ENCODE peak calls at places on chromosomes 1 and 21, in six cellular contexts. K, D, O, Y, P and A are unnamed samples.

GRCh38 chr1:19210772-19211549 is 895 bp upstream of the UBR4 start:
- DNase-seq in K (no peak), D (no peak), O (no peak), Y (no peak), P (no peak), A (no peak)

GRCh38 chr21:44703731-44704635 is 7.0 kb downstream of the KRTAP10-12 start:
- DNase-seq in K (no peak), D (no peak), O (no peak), Y (no peak), P (no peak), A (no peak)

GRCh38 chr1:226736908-226737818 is 1.9 kb downstream of the ITPKB start:
- DNase-seq in K (peak), D (peak), O (peak), Y (no peak), P (no peak), A (peak)

GRCh38 chr21:29436143-29436542 is 137.4 kb downstream of the BACH1 start:
- DNase-seq in K (no peak), D (no peak), O (no peak), Y (no peak), P (no peak), A (no peak)

GRCh38 chr1:65440915-65441314 is 20.4 kb downstream of the LEPR start:
- DNase-seq in K (no peak), D (no peak), O (no peak), Y (no peak), P (no peak), A (no peak)

GRCh38 chr1:235532350-235532749 is 28.1 kb upstream of the B3GALNT2 start:
- DNase-seq in K (no peak), D (no peak), O (no peak), Y (peak), P (no peak), A (no peak)

GRCh38 chr1:160363010-160363409 is 3.9 kb upstream of the NHLH1 start:
- DNase-seq in K (no peak), D (no peak), O (no peak), Y (no peak), P (no peak), A (no peak)

GRCh38 chr1:86156571-86157455 is at the start of gene COL24A1:
- DNase-seq in K (no peak), D (peak), O (peak), Y (no peak), P (peak), A (peak)

GRCh38 chr1:85297855-85298629 is 21.6 kb upstream of the BCL10 start:
- DNase-seq in K (peak), D (no peak), O (no peak), Y (peak), P (no peak), A (no peak)

GRCh38 chr1:150221552-150221951 is 14.4 kb downstream of the ANP32E start:
- DNase-seq in K (no peak), D (no peak), O (no peak), Y (no peak), P (no peak), A (no peak)